ENCODE peak calls at places on chromosomes 3 and 15, in five cellular contexts. O is fibroblast of mammary gland, Q is epithelial cell of esophagus, U is body of pancreas, F is A549. C is an unnamed sample.

GRCh38 chr3:20225769-20226168 is 39.8 kb upstream of the SGO1 start:
- DNase-seq in O (peak; percentile 47), Q (peak; percentile 41), U (no peak), F (peak; percentile 42), C (peak; percentile 52)

GRCh38 chr15:99006146-99006545 is 1.4 kb downstream of the PGPEP1L start:
- DNase-seq in O (no peak), Q (no peak), U (no peak), F (no peak), C (no peak)

GRCh38 chr3:126134219-126134975 is 46.0 kb downstream of the ALDH1L1 start:
- DNase-seq in O (peak; percentile 45), Q (peak; percentile 53), U (peak; percentile 71), F (peak; percentile 32), C (peak; percentile 59)

GRCh38 chr15:85707519-85708338 is 87.0 kb downstream of the KLHL25 start:
- DNase-seq in O (peak; percentile 44), Q (no peak), U (peak; percentile 63), F (peak; percentile 30), C (peak; percentile 45)

GRCh38 chr3:133627789-133628188 is 34.0 kb downstream of the TOPBP1 start:
- DNase-seq in O (no peak), Q (no peak), U (no peak), F (no peak), C (no peak)

GRCh38 chr15:77025471-77025901 is 30.6 kb downstream of the PSTPIP1 start:
- DNase-seq in O (no peak), Q (no peak), U (peak; percentile 9), F (no peak), C (no peak)

GRCh38 chr3:134794950-134795775 is at the start of gene EPHB1:
- DNase-seq in O (peak; percentile 94), Q (peak; percentile 80), U (peak; percentile 68), F (peak; percentile 80), C (peak; percentile 88)

GRCh38 chr3:53158700-53159414 is 2.2 kb upstream of the PRKCD start:
- DNase-seq in O (no peak), Q (no peak), U (no peak), F (no peak), C (peak; percentile 22)

GRCh38 chr3:66478923-66479322 is 21.9 kb downstream of the LRIG1 start:
- DNase-seq in O (no peak), Q (no peak), U (no peak), F (no peak), C (no peak)

GRCh38 chr15:33068531-33068990 is 126.0 kb downstream of the FMN1 start:
- DNase-seq in O (peak; percentile 12), Q (peak; percentile 90), U (peak; percentile 34), F (peak; percentile 81), C (peak; percentile 14)

GRCh38 chr3:11226042-11226370 is 46.2 kb upstream of the ATG7 start:
- DNase-seq in O (no peak), Q (no peak), U (no peak), F (no peak), C (no peak)

GRCh38 chr3:41716391-41716910 is 245.5 kb downstream of the ULK4 start:
- DNase-seq in O (peak; percentile 36), Q (peak; percentile 11), U (no peak), F (no peak), C (peak; percentile 32)
- TF ChIP-seq CTCF in O (peak; percentile 47), Q (peak; percentile 46), U (peak; percentile 52), F (peak; percentile 33), C (peak; percentile 34)

GRCh38 chr3:112499328-112499727 is at the start of gene BTLA:
- DNase-seq in O (no peak), Q (no peak), U (no peak), F (no peak), C (no peak)

GRCh38 chr3:112497897-112498548 is 1.2 kb downstream of the BTLA start:
- DNase-seq in O (no peak), Q (no peak), U (no peak), F (no peak), C (no peak)

GRCh38 chr3:112496368-112497067 is 2.8 kb downstream of the BTLA start:
- DNase-seq in O (no peak), Q (no peak), U (no peak), F (no peak), C (no peak)

GRCh38 chr3:112500621-112501020 is 1.3 kb upstream of the BTLA start:
- DNase-seq in O (no peak), Q (no peak), U (no peak), F (no peak), C (no peak)

DNA sequence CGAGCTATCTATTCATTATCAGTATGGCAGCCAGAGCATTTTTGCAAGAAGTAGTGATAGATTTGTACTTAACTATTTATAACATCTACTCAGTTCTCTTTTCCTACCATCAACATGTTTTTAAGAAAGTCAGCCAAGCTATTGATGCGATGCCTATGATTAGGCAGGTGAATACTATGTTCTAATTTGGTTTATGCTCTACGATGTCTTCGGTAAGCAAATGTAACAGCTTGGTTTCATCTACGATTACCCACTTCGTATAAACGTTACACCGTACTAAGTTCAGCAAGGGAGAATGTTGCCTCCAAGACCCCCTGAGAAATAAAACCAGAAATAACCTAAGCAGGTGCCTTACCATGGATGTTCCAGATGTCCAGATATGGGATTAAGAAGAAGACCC is 356 bp downstream of the BTLA start:
- DNase-seq in O (no peak), Q (no peak), U (no peak), F (no peak), C (no peak)
- H3K4me3 ChIP-seq in O (no peak overlapping the region), Q (no peak overlapping the region), U (no peak overlapping the region), F (no peak overlapping the region), C (no peak overlapping the region)

GRCh38 chr3:185199671-185200070 is 46.8 kb upstream of the C3orf70 start:
- DNase-seq in O (no peak), Q (no peak), U (no peak), F (no peak), C (no peak)
- TF ChIP-seq CTCF in O (no peak), Q (no peak), U (no peak), F (no peak), C (no peak)

DNA sequence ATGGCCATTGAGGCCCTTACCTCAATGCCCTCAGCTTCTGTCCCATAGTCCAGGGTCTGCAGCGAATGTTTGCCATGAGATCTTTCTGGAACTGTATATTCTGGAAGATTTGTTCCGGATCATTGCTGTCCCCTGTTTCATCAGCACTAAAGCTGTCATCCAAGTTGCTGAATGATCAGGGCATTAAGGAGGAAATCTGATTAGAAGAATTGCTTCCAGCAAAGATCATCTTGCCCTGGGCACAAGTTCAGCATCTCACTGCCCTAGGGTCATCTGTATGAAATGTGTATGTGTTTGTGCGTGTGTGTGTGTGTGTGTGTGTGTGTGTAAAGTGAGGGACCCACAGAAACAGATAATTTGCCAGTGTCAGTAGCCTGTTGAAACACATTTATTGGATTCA is 1.4 kb downstream of the TMC3 start:
- DNase-seq in O (no peak), Q (no peak), U (no peak), F (no peak), C (no peak)
- H3K4me3 ChIP-seq in O (no peak overlapping the region), Q (no peak overlapping the region), U (no peak overlapping the region), F (no peak overlapping the region), C (no peak overlapping the region)

GRCh38 chr3:74139648-74140047 is 474.8 kb downstream of the CNTN3 start:
- DNase-seq in O (peak; percentile 4), Q (no peak), U (no peak), F (no peak), C (no peak)
- TF ChIP-seq CTCF in O (peak; percentile 26), Q (no peak), U (no peak), F (no peak), C (peak; percentile 5)

GRCh38 chr3:12545473-12545791 is at the start of gene MKRN2OS:
- DNase-seq in O (peak; percentile 20), Q (peak; percentile 95), U (peak; percentile 80), F (no peak), C (no peak)
- H3K4me3 ChIP-seq in O (no peak within 1 kb of the TSS), Q (peak within 1 kb of the TSS; percentile 64), U (peak within 1 kb of the TSS; percentile 40), F (no peak within 1 kb of the TSS), C (no peak within 1 kb of the TSS)

DNA sequence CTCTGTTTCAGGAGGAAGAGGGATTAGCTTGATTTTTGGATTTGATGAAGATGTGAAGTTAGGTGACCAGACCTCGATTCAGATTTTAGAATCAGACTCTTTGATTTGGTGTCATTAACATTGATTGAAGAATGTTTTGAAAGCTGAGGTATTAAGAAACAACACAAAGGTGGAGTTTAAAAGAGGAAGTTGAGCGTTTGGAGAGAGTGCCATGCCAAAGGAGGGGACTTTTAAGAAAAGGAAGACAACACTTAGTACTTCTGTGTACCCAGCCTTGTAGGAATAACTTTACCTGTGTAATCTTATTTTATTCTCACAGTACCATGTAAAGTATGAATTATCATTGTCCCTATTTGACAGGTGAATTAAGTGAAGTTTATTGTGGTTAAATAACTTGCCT is 34.4 kb downstream of the PPARG start:
- DNase-seq in O (no peak), Q (no peak), U (no peak), F (no peak), C (no peak)
- TF ChIP-seq CTCF in O (no peak), Q (no peak), U (no peak), F (no peak), C (no peak)

GRCh38 chr3:153029350-153029749 is 132.7 kb upstream of the RAP2B start:
- DNase-seq in O (peak; percentile 73), Q (peak; percentile 73), U (no peak), F (no peak), C (peak; percentile 70)

GRCh38 chr3:153032891-153033290 is 129.1 kb upstream of the RAP2B start:
- DNase-seq in O (no peak), Q (no peak), U (no peak), F (no peak), C (no peak)

GRCh38 chr3:153026026-153026425 is 136.0 kb upstream of the RAP2B start:
- DNase-seq in O (peak; percentile 61), Q (peak; percentile 57), U (no peak), F (peak; percentile 49), C (peak; percentile 72)

GRCh38 chr3:153023896-153024295 is 138.1 kb upstream of the RAP2B start:
- DNase-seq in O (no peak), Q (no peak), U (no peak), F (no peak), C (no peak)

GRCh38 chr3:153028336-153028735 is 133.7 kb upstream of the RAP2B start:
- DNase-seq in O (no peak), Q (no peak), U (no peak), F (no peak), C (peak; percentile 40)
- H3K4me3 ChIP-seq in O (no peak overlapping the region), Q (no peak overlapping the region), U (no peak overlapping the region), F (no peak overlapping the region), C (no peak overlapping the region)

C was measured in cardiac fibroblast.